ENCODE peak calls at places on chromosome 17, in five cellular contexts. C is stimulated activated CD8-positive, alpha-beta memory T cell treated with anti-CD3 and anti-CD28 coated beads, Interleukin-12 subunit alpha, Interleukin-12 subunit beta, amount 100 ng/mL, for 4 hours; H is hepatic stellate cell; P is stimulated activated CD4-positive, alpha-beta T cell treated with anti-CD3 and anti-CD28 coated beads, Interleukin-1b, Interleukin-23, amount 100 ng/mL, for 4 hours; I is fibroblast of the conjunctiva. L is an unnamed sample.

GRCh38 chr17:35708149-35708548 is 23.3 kb upstream of the RASL10B start:
- DNase-seq in C (no peak), H (no peak), P (no peak), I (no peak), L (no peak)

GRCh38 chr17:39866013-39866730 is 1.8 kb upstream of the ZPBP2 start:
- DNase-seq in C (no peak), H (no peak), P (no peak), I (no peak), L (no peak)

GRCh38 chr17:64736804-64737492 is 74.8 kb upstream of the SMURF2 start:
- DNase-seq in C (no peak), H (no peak), P (peak), I (no peak), L (peak)

GRCh38 chr17:82435103-82435502 is 15.4 kb downstream of the CYBC1 start:
- DNase-seq in C (no peak), H (peak), P (no peak), I (no peak), L (no peak)

GRCh38 chr17:74767111-74767516 is 9.0 kb downstream of the NAT9 start:
- DNase-seq in C (no peak), H (no peak), P (no peak), I (no peak), L (no peak)

GRCh38 chr17:73430848-73431247 is 119.0 kb upstream of the CDC42EP4 start:
- DNase-seq in C (no peak), H (no peak), P (no peak), I (no peak), L (no peak)

GRCh38 chr17:82339634-82340580 is 6.3 kb upstream of the SECTM1 start:
- DNase-seq in C (no peak), H (no peak), P (no peak), I (no peak), L (no peak)

GRCh38 chr17:81832608-81833159 is 407 bp downstream of the MCRIP1 start:
- DNase-seq in C (no peak), H (peak), P (peak), I (no peak), L (peak)

L was measured in foreskin melanocyte.